ENCODE peak calls at places on chromosomes 6 and 20, in six cellular contexts. I is left ventricle myocardium inferior, L is nucleus accumbens, T is non-pigmented ciliary epithelial cell, E is AG04450, K is GDM1. Z is an unnamed sample.

GRCh38 chr20:48858075-48858790 is 30.4 kb upstream of the PREX1 start:
- DNase-seq in T (no peak), E (no peak), K (no peak), L (no peak), I (no peak), Z (no peak)

GRCh38 chr6:118810420-118811027 is 83.4 kb upstream of the ASF1A start:
- DNase-seq in K (peak; percentile 71), L (no peak), I (no peak), T (no peak), E (no peak), Z (no peak)

GRCh38 chr20:59253325-59253724 is 47.1 kb upstream of the EDN3 start:
- DNase-seq in E (no peak), T (no peak), L (no peak), K (no peak), I (no peak), Z (no peak)

GRCh38 chr6:106279179-106279578 is 46.4 kb downstream of the ATG5 start:
- DNase-seq in I (no peak), L (no peak), K (no peak), T (peak; percentile 55), E (peak; percentile 37), Z (no peak)

GRCh38 chr6:1787894-1788293 is 178.2 kb downstream of the FOXC1 start:
- DNase-seq in L (no peak), I (no peak), K (no peak), E (no peak), T (no peak), Z (peak; percentile 20)

GRCh38 chr20:59184880-59185447 is 21.3 kb downstream of the ZNF831 start:
- DNase-seq in L (no peak), I (no peak), T (no peak), K (no peak), E (no peak), Z (no peak)

GRCh38 chr6:127514396-127515227 is 4.5 kb downstream of the MTCL3 start:
- DNase-seq in I (peak; percentile 46), E (no peak), L (peak; percentile 41), T (no peak), K (no peak), Z (peak; percentile 13)

GRCh38 chr6:2157441-2158127 is 87.8 kb downstream of the GMDS start:
- DNase-seq in L (no peak), T (peak; percentile 62), E (peak; percentile 67), K (peak; percentile 17), I (no peak), Z (no peak)

GRCh38 chr6:71724456-71725180 is 161.7 kb upstream of the RIMS1 start:
- DNase-seq in I (no peak), E (no peak), T (no peak), L (no peak), K (no peak), Z (no peak)

GRCh38 chr6:139753198-139753861 is 378.9 kb upstream of the CITED2 start:
- DNase-seq in K (no peak), L (no peak), I (no peak), T (peak; percentile 73), E (no peak), Z (no peak)

GRCh38 chr6:144714031-144714732 is 429.0 kb downstream of the UTRN start:
- DNase-seq in T (no peak), L (no peak), E (no peak), K (no peak), I (no peak), Z (no peak)

GRCh38 chr20:55239269-55239668 is 763.9 kb downstream of the DOK5 start:
- DNase-seq in T (no peak), L (no peak), E (no peak), K (no peak), I (no peak), Z (no peak)

GRCh38 chr6:106628658-106629102 is 618 bp downstream of the RTN4IP1 start:
- DNase-seq in E (no peak), I (no peak), K (no peak), T (no peak), L (no peak), Z (no peak)

GRCh38 chr20:3812975-3813599 is 7.3 kb upstream of the AP5S1 start:
- DNase-seq in E (no peak), T (no peak), L (no peak), I (no peak), K (no peak), Z (no peak)

GRCh38 chr6:52573295-52573694 is 3.6 kb downstream of the TRAM2 start:
- DNase-seq in E (no peak), L (no peak), I (no peak), K (no peak), T (no peak), Z (no peak)

GRCh38 chr20:6613280-6613861 is 154.1 kb upstream of the BMP2 start:
- DNase-seq in T (no peak), K (no peak), E (no peak), L (no peak), I (no peak), Z (no peak)

GRCh38 chr6:110475255-110475654 is 1.2 kb downstream of the SLC22A16 start:
- DNase-seq in T (no peak), E (no peak), K (peak; percentile 91), I (peak; percentile 25), L (no peak), Z (no peak)